ENCODE peak calls at places on chromosome 20, in seven cellular contexts. One of them, this sample, is unnamed.

GRCh38 chr20:5211803-5212714 is 85.3 kb downstream of the CDS2 start:
- DNase-seq in skeletal muscle cell: no peak
- DNase-seq in C1 segment of cervical spinal cord: no peak
- DNase-seq in IMR-90: no peak
- DNase-seq in NCI-H446 treated with DMSO at 0.1 percent for 48 hours: no peak
- DNase-seq in NCI-H1436: no peak
- DNase-seq in EL: no peak
- DNase-seq in this sample: no peak

GRCh38 chr20:61881861-61882260 is 183.8 kb downstream of the TAF4 start:
- DNase-seq in IMR-90: no peak
- DNase-seq in NCI-H446 treated with DMSO at 0.1 percent for 48 hours: no peak
- DNase-seq in skeletal muscle cell: no peak
- DNase-seq in EL: no peak
- DNase-seq in C1 segment of cervical spinal cord: no peak
- DNase-seq in NCI-H1436: no peak
- DNase-seq in this sample: no peak

GRCh38 chr20:7159903-7160302 is 392.4 kb downstream of the BMP2 start:
- DNase-seq in C1 segment of cervical spinal cord: no peak
- DNase-seq in NCI-H446 treated with DMSO at 0.1 percent for 48 hours: no peak
- DNase-seq in skeletal muscle cell: no peak
- DNase-seq in NCI-H1436: no peak
- DNase-seq in EL: no peak
- DNase-seq in IMR-90: no peak
- DNase-seq in this sample: no peak

GRCh38 chr20:31523361-31524283 is 9.4 kb downstream of the HM13 start:
- DNase-seq in NCI-H446 treated with DMSO at 0.1 percent for 48 hours: no peak
- DNase-seq in C1 segment of cervical spinal cord: no peak
- DNase-seq in NCI-H1436: no peak
- DNase-seq in IMR-90: peak
- DNase-seq in skeletal muscle cell: peak
- DNase-seq in EL: no peak
- DNase-seq in this sample: no peak

GRCh38 chr20:3658708-3659491 is 4.3 kb downstream of the GFRA4 start:
- DNase-seq in NCI-H446 treated with DMSO at 0.1 percent for 48 hours: no peak
- DNase-seq in NCI-H1436: no peak
- DNase-seq in IMR-90: no peak
- DNase-seq in EL: no peak
- DNase-seq in C1 segment of cervical spinal cord: no peak
- DNase-seq in skeletal muscle cell: no peak
- DNase-seq in this sample: no peak

GRCh38 chr20:46652699-46653098 is 1.4 kb upstream of the SLC13A3 start:
- DNase-seq in skeletal muscle cell: no peak
- DNase-seq in EL: no peak
- DNase-seq in C1 segment of cervical spinal cord: no peak
- DNase-seq in NCI-H1436: no peak
- DNase-seq in IMR-90: peak
- DNase-seq in NCI-H446 treated with DMSO at 0.1 percent for 48 hours: no peak
- DNase-seq in this sample: no peak

GRCh38 chr20:19973920-19974620 is 43.1 kb upstream of the NAA20 start:
- DNase-seq in skeletal muscle cell: peak
- DNase-seq in NCI-H1436: no peak
- DNase-seq in EL: peak
- DNase-seq in IMR-90: peak
- DNase-seq in NCI-H446 treated with DMSO at 0.1 percent for 48 hours: no peak
- DNase-seq in C1 segment of cervical spinal cord: no peak
- DNase-seq in this sample: no peak

GRCh38 chr20:17520583-17520982 is 10.6 kb downstream of the BFSP1 start:
- DNase-seq in C1 segment of cervical spinal cord: no peak
- DNase-seq in IMR-90: no peak
- DNase-seq in skeletal muscle cell: no peak
- DNase-seq in EL: peak
- DNase-seq in NCI-H446 treated with DMSO at 0.1 percent for 48 hours: no peak
- DNase-seq in NCI-H1436: no peak
- DNase-seq in this sample: no peak

GRCh38 chr20:11411765-11412164 is 505.9 kb upstream of the BTBD3 start:
- DNase-seq in EL: no peak
- DNase-seq in IMR-90: no peak
- DNase-seq in NCI-H1436: no peak
- DNase-seq in NCI-H446 treated with DMSO at 0.1 percent for 48 hours: no peak
- DNase-seq in C1 segment of cervical spinal cord: no peak
- DNase-seq in skeletal muscle cell: no peak
- DNase-seq in this sample: no peak

GRCh38 chr20:24337074-24337473 is 132.4 kb upstream of the SYNDIG1 start:
- DNase-seq in skeletal muscle cell: peak
- DNase-seq in EL: peak
- DNase-seq in IMR-90: peak
- DNase-seq in C1 segment of cervical spinal cord: no peak
- DNase-seq in NCI-H446 treated with DMSO at 0.1 percent for 48 hours: no peak
- DNase-seq in NCI-H1436: no peak
- DNase-seq in this sample: no peak

GRCh38 chr20:8144282-8145245 is 12.5 kb downstream of the PLCB1 start:
- DNase-seq in EL: peak
- DNase-seq in skeletal muscle cell: peak
- DNase-seq in NCI-H1436: no peak
- DNase-seq in NCI-H446 treated with DMSO at 0.1 percent for 48 hours: no peak
- DNase-seq in C1 segment of cervical spinal cord: no peak
- DNase-seq in IMR-90: peak
- DNase-seq in this sample: no peak